ENCODE peak calls at places on chromosomes 1 and 21, in six cellular contexts. L, G, E, A, C and K are unnamed samples.

GRCh38 chr21:35578350-35578782 is 482.0 kb downstream of the SETD4 start:
- DNase-seq in L (no peak), G (no peak), E (no peak), A (no peak), C (no peak), K (no peak)

GRCh38 chr1:111392042-111392441 is 35.5 kb downstream of the OVGP1 start:
- DNase-seq in L (no peak), G (no peak), E (no peak), A (no peak), C (no peak), K (no peak)

GRCh38 chr1:8910331-8910730 is 31.8 kb upstream of the ENO1 start:
- DNase-seq in L (no peak), G (no peak), E (no peak), A (no peak), C (no peak), K (no peak)

GRCh38 chr1:48853006-48853405 is 76.3 kb upstream of the BEND5 start:
- DNase-seq in L (no peak), G (no peak), E (no peak), A (no peak), C (no peak), K (peak)

GRCh38 chr1:196608401-196609113 is at the start of gene KCNT2:
- DNase-seq in L (no peak), G (no peak), E (peak), A (no peak), C (peak), K (no peak)

GRCh38 chr1:156586323-156586722 is 5.3 kb upstream of the NAXE start:
- DNase-seq in L (no peak), G (no peak), E (no peak), A (no peak), C (no peak), K (no peak)

GRCh38 chr1:25820247-25821111 is 725 bp downstream of the MTFR1L start:
- DNase-seq in L (peak), G (no peak), E (peak), A (peak), C (peak), K (no peak)

GRCh38 chr1:93516164-93516563 is 68.2 kb downstream of the FNBP1L start:
- DNase-seq in L (no peak), G (no peak), E (no peak), A (no peak), C (no peak), K (no peak)

GRCh38 chr1:183039985-183040447 is 16.8 kb downstream of the LAMC1 start:
- DNase-seq in L (no peak), G (peak), E (no peak), A (no peak), C (no peak), K (no peak)

GRCh38 chr21:41186763-41187536 is 19.0 kb downstream of the BACE2 start:
- DNase-seq in L (no peak), G (no peak), E (no peak), A (no peak), C (peak), K (no peak)

GRCh38 chr21:15968911-15969310 is 239.1 kb downstream of the USP25 start:
- DNase-seq in L (no peak), G (no peak), E (no peak), A (no peak), C (no peak), K (no peak)

GRCh38 chr1:19444399-19445021 is 40.8 kb downstream of the CAPZB start:
- DNase-seq in L (no peak), G (no peak), E (no peak), A (no peak), C (no peak), K (no peak)

GRCh38 chr1:203678943-203679661 is 52.5 kb downstream of the ATP2B4 start:
- DNase-seq in L (no peak), G (no peak), E (peak), A (no peak), C (no peak), K (no peak)

GRCh38 chr1:225480825-225481434 is 53.1 kb upstream of the LBR start:
- DNase-seq in L (peak), G (peak), E (no peak), A (peak), C (peak), K (peak)

GRCh38 chr1:110872745-110873435 is at the start of gene CD53:
- DNase-seq in L (peak), G (no peak), E (no peak), A (peak), C (no peak), K (no peak)

GRCh38 chr1:78360584-78360983 is 130.2 kb upstream of the PTGFR start:
- DNase-seq in L (no peak), G (no peak), E (no peak), A (no peak), C (no peak), K (no peak)

GRCh38 chr1:98870959-98871903 is 133.4 kb downstream of the PLPPR5 start:
- DNase-seq in L (peak), G (no peak), E (no peak), A (peak), C (no peak), K (no peak)

GRCh38 chr1:201361652-201362504 is 15.6 kb downstream of the TNNT2 start:
- DNase-seq in L (peak), G (no peak), E (peak), A (peak), C (peak), K (no peak)

GRCh38 chr1:114395863-114396262 is 115.1 kb downstream of the TRIM33 start:
- DNase-seq in L (no peak), G (no peak), E (no peak), A (no peak), C (no peak), K (no peak)

GRCh38 chr1:11934295-11935039 is at the start of gene PLOD1:
- DNase-seq in L (peak), G (no peak), E (peak), A (peak), C (peak), K (peak)

GRCh38 chr1:39646232-39647081 is 7.0 kb upstream of the HEYL start:
- DNase-seq in L (no peak), G (no peak), E (peak), A (no peak), C (peak), K (no peak)

GRCh38 chr1:5830771-5831599 is 161.2 kb downstream of the NPHP4 start:
- DNase-seq in L (peak), G (no peak), E (no peak), A (no peak), C (no peak), K (no peak)

GRCh38 chr1:118963138-118963455 is 25.0 kb downstream of the TBX15 start:
- DNase-seq in L (no peak), G (no peak), E (no peak), A (no peak), C (no peak), K (no peak)

GRCh38 chr1:210294991-210295773 is 33.5 kb upstream of the HHAT start:
- DNase-seq in L (no peak), G (no peak), E (no peak), A (no peak), C (peak), K (no peak)

GRCh38 chr21:45494851-45495680 is 47.2 kb downstream of the SLC19A1 start:
- DNase-seq in L (no peak), G (no peak), E (no peak), A (no peak), C (no peak), K (no peak)

GRCh38 chr1:5664081-5664480 is 328.1 kb downstream of the NPHP4 start:
- DNase-seq in L (no peak), G (no peak), E (no peak), A (no peak), C (no peak), K (no peak)

GRCh38 chr1:193479187-193479586 is 292.8 kb upstream of the B3GALT2 start:
- DNase-seq in L (peak), G (no peak), E (peak), A (peak), C (no peak), K (no peak)

GRCh38 chr1:225451840-225452515 is 24.1 kb upstream of the LBR start:
- DNase-seq in L (no peak), G (no peak), E (no peak), A (no peak), C (no peak), K (no peak)

GRCh38 chr1:970973-971730 is 4.9 kb downstream of the PLEKHN1 start:
- DNase-seq in L (no peak), G (no peak), E (no peak), A (no peak), C (no peak), K (no peak)

GRCh38 chr21:45954271-45954670 is 27.3 kb upstream of the COL6A1 start:
- DNase-seq in L (no peak), G (no peak), E (peak), A (no peak), C (peak), K (no peak)

GRCh38 chr1:5938068-5938740 is 54.0 kb downstream of the NPHP4 start:
- DNase-seq in L (no peak), G (no peak), E (no peak), A (no peak), C (no peak), K (no peak)

GRCh38 chr1:157170677-157171515 is 32.7 kb upstream of the ETV3 start:
- DNase-seq in L (peak), G (no peak), E (peak), A (no peak), C (peak), K (no peak)

GRCh38 chr1:11253226-11253625 is 9.1 kb downstream of the MTOR start:
- DNase-seq in L (no peak), G (no peak), E (no peak), A (no peak), C (no peak), K (no peak)

GRCh38 chr21:30146558-30147282 is 19.9 kb downstream of the CLDN17 start:
- DNase-seq in L (no peak), G (peak), E (no peak), A (no peak), C (no peak), K (no peak)